ENCODE peak calls at places on chromosomes 16 and 17, in eight cellular contexts. One of them, this sample, is unnamed.

GRCh38 chr16:30948956-30949654 is at the start of gene ORAI3:
- DNase-seq in CD4-positive, alpha-beta memory T cell: peak; percentile 33
- DNase-seq in stomach: peak; percentile 77
- DNase-seq in heart left ventricle: peak; percentile 87
- DNase-seq in fibroblast of mammary gland: peak; percentile 46
- DNase-seq in HFF-Myc: no peak
- DNase-seq in PC-3: peak; percentile 42
- DNase-seq in body of pancreas: peak; percentile 73
- DNase-seq in this sample: no peak

GRCh38 chr17:38672788-38673713 is 1.7 kb downstream of the EPOP start:
- DNase-seq in heart left ventricle: no peak
- DNase-seq in CD4-positive, alpha-beta memory T cell: no peak
- DNase-seq in stomach: no peak
- DNase-seq in PC-3: no peak
- DNase-seq in fibroblast of mammary gland: no peak
- DNase-seq in body of pancreas: no peak
- DNase-seq in HFF-Myc: no peak
- DNase-seq in this sample: no peak

GRCh38 chr16:3879887-3880564 is 487 bp downstream of the CREBBP start:
- DNase-seq in fibroblast of mammary gland: peak; percentile 45
- DNase-seq in body of pancreas: peak; percentile 85
- DNase-seq in PC-3: peak; percentile 47
- DNase-seq in heart left ventricle: peak; percentile 86
- DNase-seq in CD4-positive, alpha-beta memory T cell: peak; percentile 71
- DNase-seq in stomach: peak; percentile 79
- DNase-seq in HFF-Myc: no peak
- DNase-seq in this sample: no peak

GRCh38 chr16:73093146-73094144 is 45.5 kb upstream of the ZFHX3 start:
- DNase-seq in stomach: no peak
- DNase-seq in fibroblast of mammary gland: no peak
- DNase-seq in HFF-Myc: no peak
- DNase-seq in heart left ventricle: peak; percentile 50
- DNase-seq in PC-3: no peak
- DNase-seq in CD4-positive, alpha-beta memory T cell: no peak
- DNase-seq in body of pancreas: peak; percentile 9
- DNase-seq in this sample: no peak

GRCh38 chr16:74667215-74667765 is 613 bp upstream of the RFWD3 start:
- DNase-seq in body of pancreas: peak; percentile 33
- DNase-seq in heart left ventricle: peak; percentile 28
- DNase-seq in stomach: peak; percentile 34
- DNase-seq in CD4-positive, alpha-beta memory T cell: no peak
- DNase-seq in fibroblast of mammary gland: no peak
- DNase-seq in HFF-Myc: no peak
- DNase-seq in PC-3: no peak
- DNase-seq in this sample: no peak

GRCh38 chr16:4651842-4652241 is 27.2 kb downstream of the MGRN1 start:
- DNase-seq in CD4-positive, alpha-beta memory T cell: no peak
- DNase-seq in PC-3: no peak
- DNase-seq in stomach: no peak
- DNase-seq in body of pancreas: no peak
- DNase-seq in fibroblast of mammary gland: no peak
- DNase-seq in heart left ventricle: no peak
- DNase-seq in HFF-Myc: no peak
- DNase-seq in this sample: no peak

GRCh38 chr17:74730491-74731346 is 6.3 kb upstream of the RAB37 start:
- DNase-seq in heart left ventricle: no peak
- DNase-seq in CD4-positive, alpha-beta memory T cell: peak; percentile 60
- DNase-seq in body of pancreas: peak; percentile 45
- DNase-seq in stomach: no peak
- DNase-seq in PC-3: peak; percentile 53
- DNase-seq in fibroblast of mammary gland: no peak
- DNase-seq in HFF-Myc: no peak
- DNase-seq in this sample: no peak

GRCh38 chr16:2852003-2852730 is 5.8 kb downstream of the PRSS22 start:
- DNase-seq in HFF-Myc: no peak
- DNase-seq in stomach: no peak
- DNase-seq in CD4-positive, alpha-beta memory T cell: no peak
- DNase-seq in fibroblast of mammary gland: no peak
- DNase-seq in PC-3: no peak
- DNase-seq in body of pancreas: no peak
- DNase-seq in heart left ventricle: no peak
- DNase-seq in this sample: no peak

GRCh38 chr17:41178341-41178740 is 320 bp upstream of the KRTAP4-2 start:
- DNase-seq in body of pancreas: no peak
- DNase-seq in HFF-Myc: no peak
- DNase-seq in heart left ventricle: no peak
- DNase-seq in PC-3: peak; percentile 43
- DNase-seq in stomach: no peak
- DNase-seq in fibroblast of mammary gland: peak; percentile 74
- DNase-seq in CD4-positive, alpha-beta memory T cell: no peak
- DNase-seq in this sample: no peak

GRCh38 chr17:1736348-1737281 is 6.1 kb upstream of the SERPINF2 start:
- DNase-seq in stomach: peak; percentile 46
- DNase-seq in heart left ventricle: peak; percentile 70
- DNase-seq in PC-3: no peak
- DNase-seq in HFF-Myc: no peak
- DNase-seq in body of pancreas: peak; percentile 49
- DNase-seq in fibroblast of mammary gland: peak; percentile 85
- DNase-seq in CD4-positive, alpha-beta memory T cell: peak; percentile 49
- DNase-seq in this sample: no peak

GRCh38 chr17:63682441-63682840 is 17.5 kb downstream of the LIMD2 start:
- DNase-seq in fibroblast of mammary gland: no peak
- DNase-seq in PC-3: no peak
- DNase-seq in body of pancreas: no peak
- DNase-seq in heart left ventricle: no peak
- DNase-seq in HFF-Myc: no peak
- DNase-seq in stomach: no peak
- DNase-seq in CD4-positive, alpha-beta memory T cell: no peak
- DNase-seq in this sample: no peak

GRCh38 chr16:48157302-48157701 is 1.5 kb upstream of the ABCC12 start:
- DNase-seq in fibroblast of mammary gland: no peak
- DNase-seq in body of pancreas: no peak
- DNase-seq in heart left ventricle: no peak
- DNase-seq in PC-3: no peak
- DNase-seq in HFF-Myc: no peak
- DNase-seq in stomach: no peak
- DNase-seq in CD4-positive, alpha-beta memory T cell: no peak
- DNase-seq in this sample: no peak

GRCh38 chr16:81842564-81843242 is 63.6 kb downstream of the PLCG2 start:
- DNase-seq in body of pancreas: no peak
- DNase-seq in PC-3: no peak
- DNase-seq in stomach: no peak
- DNase-seq in heart left ventricle: no peak
- DNase-seq in CD4-positive, alpha-beta memory T cell: no peak
- DNase-seq in HFF-Myc: no peak
- DNase-seq in fibroblast of mammary gland: no peak
- DNase-seq in this sample: no peak

GRCh38 chr16:50246299-50247122 is 19.8 kb upstream of the ADCY7 start:
- DNase-seq in fibroblast of mammary gland: no peak
- DNase-seq in HFF-Myc: no peak
- DNase-seq in CD4-positive, alpha-beta memory T cell: no peak
- DNase-seq in stomach: no peak
- DNase-seq in heart left ventricle: no peak
- DNase-seq in PC-3: no peak
- DNase-seq in body of pancreas: peak; percentile 22
- DNase-seq in this sample: no peak

GRCh38 chr17:78935419-78936323 is 10.5 kb upstream of the TIMP2 start:
- DNase-seq in stomach: peak; percentile 41
- DNase-seq in body of pancreas: peak; percentile 35
- DNase-seq in fibroblast of mammary gland: peak; percentile 99
- DNase-seq in HFF-Myc: peak; percentile 93
- DNase-seq in heart left ventricle: peak; percentile 57
- DNase-seq in PC-3: peak; percentile 52
- DNase-seq in CD4-positive, alpha-beta memory T cell: no peak
- DNase-seq in this sample: no peak

GRCh38 chr16:13351222-13351621 is 449.8 kb downstream of the SHISA9 start:
- DNase-seq in stomach: no peak
- DNase-seq in body of pancreas: no peak
- DNase-seq in PC-3: no peak
- DNase-seq in CD4-positive, alpha-beta memory T cell: no peak
- DNase-seq in fibroblast of mammary gland: no peak
- DNase-seq in heart left ventricle: no peak
- DNase-seq in HFF-Myc: no peak
- DNase-seq in this sample: no peak

GRCh38 chr16:87025681-87026080 is 291.5 kb downstream of the C16orf95 start:
- DNase-seq in body of pancreas: no peak
- DNase-seq in PC-3: no peak
- DNase-seq in HFF-Myc: no peak
- DNase-seq in fibroblast of mammary gland: no peak
- DNase-seq in heart left ventricle: no peak
- DNase-seq in CD4-positive, alpha-beta memory T cell: no peak
- DNase-seq in stomach: no peak
- DNase-seq in this sample: no peak

GRCh38 chr17:75249564-75249963 is 11.8 kb downstream of the GGA3 start:
- DNase-seq in heart left ventricle: no peak
- DNase-seq in body of pancreas: no peak
- DNase-seq in fibroblast of mammary gland: no peak
- DNase-seq in stomach: no peak
- DNase-seq in HFF-Myc: no peak
- DNase-seq in CD4-positive, alpha-beta memory T cell: no peak
- DNase-seq in PC-3: no peak
- DNase-seq in this sample: no peak

GRCh38 chr16:68257906-68258800 is 6.2 kb upstream of the SLC7A6 start:
- DNase-seq in heart left ventricle: no peak
- DNase-seq in CD4-positive, alpha-beta memory T cell: no peak
- DNase-seq in stomach: no peak
- DNase-seq in HFF-Myc: no peak
- DNase-seq in body of pancreas: no peak
- DNase-seq in fibroblast of mammary gland: peak; percentile 45
- DNase-seq in PC-3: peak; percentile 80
- DNase-seq in this sample: no peak

GRCh38 chr17:40510328-40510648 is 8.9 kb upstream of the TNS4 start:
- DNase-seq in heart left ventricle: no peak
- DNase-seq in CD4-positive, alpha-beta memory T cell: no peak
- DNase-seq in stomach: no peak
- DNase-seq in HFF-Myc: no peak
- DNase-seq in fibroblast of mammary gland: peak; percentile 93
- DNase-seq in body of pancreas: no peak
- DNase-seq in PC-3: peak; percentile 87
- DNase-seq in this sample: no peak

GRCh38 chr16:88599092-88599733 is 29.0 kb downstream of the ZC3H18 start:
- DNase-seq in PC-3: no peak
- DNase-seq in heart left ventricle: peak; percentile 88
- DNase-seq in CD4-positive, alpha-beta memory T cell: no peak
- DNase-seq in stomach: peak; percentile 50
- DNase-seq in body of pancreas: peak; percentile 51
- DNase-seq in HFF-Myc: no peak
- DNase-seq in fibroblast of mammary gland: no peak
- DNase-seq in this sample: no peak

GRCh38 chr16:70793851-70794502 is 7.0 kb downstream of the VAC14 start:
- DNase-seq in CD4-positive, alpha-beta memory T cell: no peak
- DNase-seq in heart left ventricle: no peak
- DNase-seq in HFF-Myc: no peak
- DNase-seq in PC-3: no peak
- DNase-seq in body of pancreas: no peak
- DNase-seq in fibroblast of mammary gland: no peak
- DNase-seq in stomach: no peak
- DNase-seq in this sample: no peak
- H3K4me3 ChIP-seq in CD4-positive, alpha-beta memory T cell: no peak overlapping the region
- H3K4me3 ChIP-seq in heart left ventricle: no peak overlapping the region
- H3K4me3 ChIP-seq in HFF-Myc: no peak overlapping the region
- H3K4me3 ChIP-seq in PC-3: no peak overlapping the region
- H3K4me3 ChIP-seq in body of pancreas: no peak overlapping the region
- H3K4me3 ChIP-seq in fibroblast of mammary gland: no peak overlapping the region
- H3K4me3 ChIP-seq in stomach: no peak overlapping the region
- H3K4me3 ChIP-seq in this sample: no peak overlapping the region

GRCh38 chr17:50558955-50559614 is 1.4 kb upstream of the CACNA1G start:
- DNase-seq in CD4-positive, alpha-beta memory T cell: no peak
- DNase-seq in stomach: no peak
- DNase-seq in HFF-Myc: no peak
- DNase-seq in fibroblast of mammary gland: no peak
- DNase-seq in body of pancreas: no peak
- DNase-seq in heart left ventricle: no peak
- DNase-seq in PC-3: no peak
- DNase-seq in this sample: no peak
- H3K4me3 ChIP-seq in CD4-positive, alpha-beta memory T cell: no peak overlapping the region
- H3K4me3 ChIP-seq in stomach: peak overlapping the region; percentile 76
- H3K4me3 ChIP-seq in HFF-Myc: peak overlapping the region; percentile 20
- H3K4me3 ChIP-seq in fibroblast of mammary gland: no peak overlapping the region
- H3K4me3 ChIP-seq in body of pancreas: no peak overlapping the region
- H3K4me3 ChIP-seq in heart left ventricle: peak overlapping the region; percentile 61
- H3K4me3 ChIP-seq in PC-3: no peak overlapping the region
- H3K4me3 ChIP-seq in this sample: no peak overlapping the region

DNA sequence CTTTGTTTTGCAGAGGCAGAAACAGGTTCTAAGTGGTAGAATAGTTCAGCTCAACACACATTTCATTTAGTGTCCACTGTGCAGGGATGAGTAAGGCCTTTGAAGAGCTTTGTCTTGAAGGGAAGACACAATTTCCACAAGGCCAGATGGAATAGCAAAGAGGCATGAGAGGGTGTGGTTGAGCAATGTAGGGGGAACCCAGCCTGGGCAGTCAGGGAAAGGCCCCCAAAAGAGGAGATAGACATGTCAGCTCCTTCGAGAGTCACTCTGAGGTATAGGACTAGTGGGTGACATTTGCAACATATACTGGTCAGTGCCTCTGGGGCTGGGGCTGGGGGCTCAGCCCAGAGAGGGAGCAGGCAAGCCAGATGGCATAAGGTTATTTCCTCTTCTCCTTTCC is 7.0 kb downstream of the ALKBH5 start:
- DNase-seq in fibroblast of mammary gland: peak; percentile 23
- DNase-seq in CD4-positive, alpha-beta memory T cell: no peak
- DNase-seq in heart left ventricle: no peak
- DNase-seq in HFF-Myc: no peak
- DNase-seq in stomach: no peak
- DNase-seq in body of pancreas: no peak
- DNase-seq in PC-3: no peak
- DNase-seq in this sample: no peak
- H3K4me3 ChIP-seq in fibroblast of mammary gland: no peak overlapping the region
- H3K4me3 ChIP-seq in CD4-positive, alpha-beta memory T cell: no peak overlapping the region
- H3K4me3 ChIP-seq in heart left ventricle: peak overlapping the region; percentile 16
- H3K4me3 ChIP-seq in HFF-Myc: no peak overlapping the region
- H3K4me3 ChIP-seq in stomach: peak overlapping the region; percentile 32
- H3K4me3 ChIP-seq in body of pancreas: no peak overlapping the region
- H3K4me3 ChIP-seq in PC-3: no peak overlapping the region
- H3K4me3 ChIP-seq in this sample: no peak overlapping the region

GRCh38 chr17:10001296-10001904 is 96.3 kb upstream of the RCVRN start:
- DNase-seq in heart left ventricle: no peak
- DNase-seq in stomach: no peak
- DNase-seq in fibroblast of mammary gland: no peak
- DNase-seq in PC-3: no peak
- DNase-seq in body of pancreas: no peak
- DNase-seq in HFF-Myc: no peak
- DNase-seq in CD4-positive, alpha-beta memory T cell: no peak
- DNase-seq in this sample: no peak

GRCh38 chr17:10003705-10004104 is 98.6 kb upstream of the RCVRN start:
- DNase-seq in body of pancreas: no peak
- DNase-seq in PC-3: no peak
- DNase-seq in fibroblast of mammary gland: no peak
- DNase-seq in heart left ventricle: no peak
- DNase-seq in HFF-Myc: no peak
- DNase-seq in stomach: no peak
- DNase-seq in CD4-positive, alpha-beta memory T cell: no peak
- DNase-seq in this sample: no peak

GRCh38 chr17:9994761-9995160 is 89.7 kb upstream of the RCVRN start:
- DNase-seq in heart left ventricle: no peak
- DNase-seq in CD4-positive, alpha-beta memory T cell: no peak
- DNase-seq in fibroblast of mammary gland: no peak
- DNase-seq in stomach: no peak
- DNase-seq in body of pancreas: no peak
- DNase-seq in PC-3: no peak
- DNase-seq in HFF-Myc: no peak
- DNase-seq in this sample: no peak

GRCh38 chr17:9998060-9998459 is 93.0 kb upstream of the RCVRN start:
- DNase-seq in HFF-Myc: no peak
- DNase-seq in body of pancreas: no peak
- DNase-seq in stomach: no peak
- DNase-seq in heart left ventricle: no peak
- DNase-seq in fibroblast of mammary gland: no peak
- DNase-seq in CD4-positive, alpha-beta memory T cell: no peak
- DNase-seq in PC-3: no peak
- DNase-seq in this sample: no peak

GRCh38 chr17:9999948-10000695 is 95.1 kb upstream of the RCVRN start:
- DNase-seq in fibroblast of mammary gland: no peak
- DNase-seq in heart left ventricle: no peak
- DNase-seq in body of pancreas: no peak
- DNase-seq in stomach: no peak
- DNase-seq in CD4-positive, alpha-beta memory T cell: no peak
- DNase-seq in PC-3: no peak
- DNase-seq in HFF-Myc: no peak
- DNase-seq in this sample: no peak
- H3K4me3 ChIP-seq in fibroblast of mammary gland: no peak overlapping the region
- H3K4me3 ChIP-seq in heart left ventricle: no peak overlapping the region
- H3K4me3 ChIP-seq in body of pancreas: no peak overlapping the region
- H3K4me3 ChIP-seq in stomach: no peak overlapping the region
- H3K4me3 ChIP-seq in CD4-positive, alpha-beta memory T cell: no peak overlapping the region
- H3K4me3 ChIP-seq in PC-3: no peak overlapping the region
- H3K4me3 ChIP-seq in HFF-Myc: no peak overlapping the region
- H3K4me3 ChIP-seq in this sample: no peak overlapping the region